ENCODE peak calls at places on chromosomes 7 and 10, in four cellular contexts. I is H1, Z is K562, P is HepG2. U is an unnamed sample.

GRCh38 chr10:27743736-27744477 is 1.7 kb downstream of the MKX start:
- DNase-seq in I (no peak), Z (no peak), P (no peak), U (no peak)

GRCh38 chr7:5214641-5215040 is 24.6 kb downstream of the WIPI2 start:
- DNase-seq in I (no peak), Z (no peak), P (no peak), U (no peak)

GRCh38 chr10:120634629-120635028 is 177.6 kb downstream of the PLPP4 start:
- DNase-seq in I (peak), Z (peak), P (no peak), U (no peak)

GRCh38 chr10:76553231-76553630 is 1084.4 kb downstream of the KCNMA1 start:
- DNase-seq in I (no peak), Z (no peak), P (no peak), U (no peak)

GRCh38 chr7:155230169-155230593 is 67.5 kb upstream of the INSIG1 start:
- DNase-seq in I (no peak), Z (peak), P (peak), U (no peak)

GRCh38 chr7:139798221-139798620 is 20.4 kb upstream of the HIPK2 start:
- DNase-seq in I (no peak), Z (no peak), P (no peak), U (peak)

GRCh38 chr10:69685802-69686585 is 55.9 kb downstream of the FAM241B start:
- DNase-seq in I (no peak), Z (no peak), P (no peak), U (no peak)

GRCh38 chr10:83310688-83311087 is 828.6 kb upstream of the GHITM start:
- DNase-seq in I (no peak), Z (no peak), P (no peak), U (no peak)

GRCh38 chr10:71613877-71614276 is 105.7 kb downstream of the C10orf105 start:
- DNase-seq in I (no peak), Z (no peak), P (no peak), U (no peak)

GRCh38 chr10:52652431-52653220 is 120.0 kb downstream of the MBL2 start:
- DNase-seq in I (no peak), Z (no peak), P (no peak), U (no peak)

GRCh38 chr10:5975641-5976473 is 1.5 kb downstream of the IL15RA start:
- DNase-seq in I (no peak), Z (no peak), P (no peak), U (peak)

GRCh38 chr10:73931767-73932624 is 21.1 kb downstream of the PLAU start:
- DNase-seq in I (peak), Z (peak), P (peak), U (peak)

GRCh38 chr10:113891476-113891875 is 37.0 kb downstream of the NHLRC2 start:
- DNase-seq in I (no peak), Z (no peak), P (no peak), U (no peak)

GRCh38 chr7:28187012-28187411 is 6.4 kb upstream of the JAZF1 start:
- DNase-seq in I (no peak), Z (no peak), P (no peak), U (no peak)

GRCh38 chr10:114962441-114962840 is 24.4 kb downstream of the TRUB1 start:
- DNase-seq in I (no peak), Z (no peak), P (no peak), U (no peak)

GRCh38 chr7:47565841-47566240 is 16.1 kb downstream of the TNS3 start:
- DNase-seq in I (no peak), Z (no peak), P (no peak), U (no peak)

GRCh38 chr7:47557986-47558670 is 23.8 kb downstream of the TNS3 start:
- DNase-seq in I (no peak), Z (no peak), P (no peak), U (no peak)

GRCh38 chr7:47559306-47560220 is 22.3 kb downstream of the TNS3 start:
- DNase-seq in I (no peak), Z (no peak), P (no peak), U (no peak)

GRCh38 chr7:47557317-47557985 is 24.5 kb downstream of the TNS3 start:
- DNase-seq in I (no peak), Z (no peak), P (no peak), U (no peak)

DNA sequence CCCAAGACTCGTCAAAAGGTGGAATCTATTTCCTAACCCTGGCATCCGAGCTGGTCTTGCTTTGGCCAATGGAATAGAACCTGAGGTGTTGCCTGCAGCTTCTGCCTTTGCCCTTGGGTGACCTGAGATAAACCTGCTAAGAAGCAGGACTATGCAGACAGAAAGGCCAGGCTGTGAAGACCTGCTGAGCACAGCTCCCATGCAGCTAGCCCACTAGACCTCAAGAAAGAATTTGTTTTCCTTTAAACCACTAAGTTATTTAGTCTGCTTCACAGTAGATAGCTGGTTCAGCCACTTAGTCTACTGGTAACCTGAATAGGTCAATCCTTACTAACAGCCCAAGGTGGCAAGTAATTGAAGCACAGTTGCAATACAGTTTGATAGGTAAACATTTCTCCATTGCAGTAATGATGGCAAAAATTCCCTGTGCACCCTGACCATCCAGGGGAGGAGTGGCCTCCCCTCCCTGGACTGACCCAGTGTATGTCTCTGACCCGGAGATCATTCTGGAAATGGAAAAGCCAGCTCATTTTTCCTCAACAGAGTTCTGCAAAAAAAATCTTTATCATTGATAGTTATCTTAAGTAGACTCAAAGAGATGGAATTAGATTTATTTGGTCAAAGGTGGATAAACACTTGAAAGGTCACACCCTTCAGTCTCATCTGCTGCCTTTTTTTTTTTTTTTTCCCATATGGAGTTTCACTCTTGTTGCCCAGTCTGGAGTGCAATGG is 20.0 kb downstream of the TNS3 start:
- DNase-seq in I (no peak), Z (no peak), P (no peak), U (no peak)
- TF ChIP-seq HDAC6 in I (no peak), Z (no peak), P (no peak), U (no peak)

GRCh38 chr10:132893090-132893489 is 49.3 kb downstream of the CFAP46 start:
- DNase-seq in I (no peak), Z (no peak), P (no peak), U (no peak)
- TF ChIP-seq HDAC6 in I (no peak), Z (no peak), P (no peak), U (no peak)

DNA sequence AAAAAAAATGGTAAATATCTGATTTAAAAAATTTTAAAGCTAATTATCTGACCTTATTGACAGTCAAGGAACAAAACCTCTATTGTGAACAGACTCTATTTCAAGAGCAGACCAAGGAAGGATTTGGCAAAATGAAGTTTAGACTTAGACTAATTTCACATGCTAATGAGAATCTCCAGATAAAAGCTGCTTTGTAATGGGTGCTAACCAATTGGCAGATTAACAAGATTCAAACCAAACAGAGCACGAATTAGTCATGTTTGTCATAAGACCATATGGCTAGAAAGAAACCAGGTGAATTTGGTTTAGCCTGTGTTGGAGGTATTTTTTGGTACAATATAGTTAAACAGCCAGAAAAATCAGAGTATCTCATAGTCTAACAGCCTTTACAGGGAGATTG is 429.1 kb upstream of the NFE2L3 start:
- DNase-seq in I (no peak), Z (no peak), P (no peak), U (no peak)
- TF ChIP-seq HDAC6 in I (no peak), Z (no peak), P (no peak), U (no peak)

GRCh38 chr7:35024298-35024697 is 13.0 kb downstream of the DPY19L1 start:
- DNase-seq in I (no peak), Z (no peak), P (no peak), U (no peak)

GRCh38 chr7:35025391-35025870 is 11.9 kb downstream of the DPY19L1 start:
- DNase-seq in I (no peak), Z (no peak), P (no peak), U (no peak)

GRCh38 chr7:35029311-35029710 is 8.0 kb downstream of the DPY19L1 start:
- DNase-seq in I (no peak), Z (no peak), P (no peak), U (no peak)

GRCh38 chr7:35022725-35023124 is 14.6 kb downstream of the DPY19L1 start:
- DNase-seq in I (no peak), Z (no peak), P (no peak), U (no peak)

DNA sequence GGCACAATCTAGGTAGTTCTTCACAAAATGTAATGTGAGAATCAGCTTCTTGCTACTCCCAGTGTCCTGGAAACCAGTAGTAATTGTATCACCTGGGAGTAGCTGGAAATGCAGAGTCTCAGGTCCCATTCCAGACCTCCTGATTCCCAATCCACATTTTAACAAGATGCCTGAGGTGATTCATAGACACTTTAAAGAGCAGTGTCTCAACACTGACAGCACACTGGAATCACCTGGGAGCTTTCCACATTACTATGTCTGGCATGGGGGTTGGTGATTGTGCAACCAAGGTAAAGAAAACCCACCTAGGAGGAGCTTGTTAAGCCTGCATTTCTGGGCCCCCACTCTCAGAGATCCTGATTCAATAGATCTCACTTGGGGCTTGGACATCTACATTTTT is 11.1 kb downstream of the DPY19L1 start:
- DNase-seq in I (no peak), Z (no peak), P (no peak), U (no peak)
- TF ChIP-seq HDAC6 in I (no peak), Z (no peak), P (no peak), U (no peak)

DNA sequence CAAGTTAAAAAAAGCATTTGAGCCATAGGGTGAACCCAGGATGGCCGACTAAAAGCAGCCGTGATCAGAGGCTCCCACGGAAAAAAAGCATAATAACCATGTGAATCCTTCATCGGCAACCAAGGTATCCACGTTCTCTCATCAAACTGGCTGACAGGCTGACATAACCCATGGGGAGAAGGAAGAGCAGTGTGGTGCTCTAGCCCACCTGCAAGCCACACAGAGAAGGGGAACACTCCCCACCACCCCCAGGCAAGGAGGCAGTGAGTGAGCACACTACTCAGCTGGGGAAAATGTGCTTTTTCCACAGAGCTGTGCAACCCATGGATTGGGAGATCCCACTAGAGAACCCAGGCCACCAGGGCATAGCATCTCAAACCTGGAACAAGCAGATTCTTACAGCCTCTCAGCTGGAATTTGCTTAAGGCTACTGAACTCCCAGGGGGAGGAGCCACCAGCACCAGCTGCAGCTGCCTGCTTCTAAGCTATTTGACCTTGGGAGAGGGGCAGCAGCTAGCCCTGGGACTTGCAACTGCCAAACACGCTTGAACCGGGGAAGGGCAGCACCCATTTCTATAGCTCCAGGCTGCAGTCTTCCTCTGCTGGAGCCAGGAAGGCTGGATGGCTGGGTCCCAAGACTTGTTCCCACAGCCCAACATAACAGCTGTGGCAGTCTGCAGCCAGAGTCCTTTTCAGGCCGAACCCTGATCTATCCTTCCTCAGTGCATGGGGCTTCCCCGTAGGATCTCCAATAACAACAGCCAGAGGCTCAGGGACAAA is 178.2 kb upstream of the NRG3 start:
- DNase-seq in I (peak), Z (no peak), P (no peak), U (no peak)
- TF ChIP-seq HDAC6 in I (no peak), Z (no peak), P (no peak), U (no peak)

DNA sequence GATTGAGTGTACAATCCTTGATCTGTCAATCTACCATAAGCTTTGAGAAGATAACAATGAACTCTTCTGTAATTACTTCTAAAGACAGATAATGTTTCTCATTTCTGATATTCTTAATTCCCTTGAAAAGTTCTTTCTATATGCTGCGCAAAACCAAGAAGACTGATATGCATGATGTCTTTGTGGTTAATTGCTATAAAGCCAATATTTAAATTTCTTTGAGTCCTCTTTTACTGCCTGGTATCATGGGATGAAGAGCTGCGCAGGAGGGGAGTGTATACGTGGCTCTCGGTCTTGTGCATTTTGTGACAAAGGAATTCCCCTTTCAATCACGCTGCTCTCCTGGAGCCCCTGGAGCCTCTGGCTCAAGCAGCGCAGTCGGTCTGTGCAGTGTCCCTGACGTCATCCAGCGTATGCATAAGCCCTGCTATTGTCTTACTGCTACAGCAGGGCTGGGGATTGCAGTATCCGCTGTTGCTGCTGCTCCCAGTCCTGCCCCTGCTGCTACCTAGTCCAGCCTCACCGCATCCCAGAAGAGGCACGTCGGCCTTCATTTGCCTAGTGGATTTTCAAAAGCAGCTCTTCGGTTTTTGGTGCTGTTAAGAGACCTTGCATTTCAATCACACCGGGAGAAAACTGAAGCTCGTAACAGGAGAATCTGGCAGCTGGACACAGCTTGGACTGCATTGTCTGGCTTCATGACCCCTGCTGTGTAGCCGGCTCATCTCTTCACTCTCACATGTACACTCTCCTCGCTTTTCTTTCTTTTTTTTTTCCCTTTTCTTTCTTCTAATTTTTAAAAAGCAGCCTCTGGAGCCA is 66.7 kb downstream of the ST7 start:
- DNase-seq in I (no peak), Z (no peak), P (no peak), U (no peak)
- TF ChIP-seq HDAC6 in I (no peak), Z (no peak), P (no peak), U (no peak)

GRCh38 chr7:74097937-74098614 is 14.5 kb downstream of the LIMK1 start:
- DNase-seq in I (no peak), Z (no peak), P (no peak), U (no peak)
- TF ChIP-seq HDAC6 in I (no peak), Z (no peak), P (no peak), U (no peak)

U was measured in GM12878.